ENCODE peak calls at places on chromosomes 13 and 19, in eight cellular contexts. G, J, L, X, D, S, W and C are unnamed samples.

GRCh38 chr19:40416918-40417713 is 3.9 kb upstream of the PRX start:
- DNase-seq in G (no peak), J (no peak), L (no peak), X (no peak), D (no peak), S (peak; percentile 86), W (no peak), C (no peak)

GRCh38 chr19:20664917-20665781 is 3.8 kb upstream of the ZNF626 start:
- DNase-seq in G (no peak), J (no peak), L (no peak), X (no peak), D (no peak), S (peak; percentile 74), W (no peak), C (peak; percentile 37)

GRCh38 chr13:81058211-81058915 is 717.4 kb upstream of the SPRY2 start:
- DNase-seq in G (no peak), J (no peak), L (no peak), X (no peak), D (no peak), S (no peak), W (no peak), C (no peak)

GRCh38 chr13:26541678-26542553 is 15.6 kb upstream of the WASF3 start:
- DNase-seq in G (no peak), J (no peak), L (no peak), X (no peak), D (no peak), S (no peak), W (no peak), C (no peak)

GRCh38 chr13:75754936-75755335 is 118.8 kb downstream of the LMO7 start:
- DNase-seq in G (no peak), J (no peak), L (no peak), X (no peak), D (no peak), S (no peak), W (no peak), C (no peak)

GRCh38 chr19:7973883-7974282 is 30.4 kb upstream of the TIMM44 start:
- DNase-seq in G (no peak), J (no peak), L (no peak), X (peak; percentile 36), D (no peak), S (peak; percentile 66), W (peak; percentile 22), C (no peak)

GRCh38 chr19:17289489-17289888 is 7.8 kb downstream of the ANKLE1 start:
- DNase-seq in G (no peak), J (no peak), L (peak; percentile 83), X (peak; percentile 21), D (no peak), S (peak; percentile 86), W (no peak), C (peak; percentile 91)

GRCh38 chr13:77980592-77980991 is 62.0 kb upstream of the EDNRB start:
- DNase-seq in G (no peak), J (no peak), L (no peak), X (no peak), D (peak; percentile 6), S (no peak), W (no peak), C (no peak)

GRCh38 chr19:18517606-18518005 is 4.3 kb downstream of the ELL start:
- DNase-seq in G (no peak), J (no peak), L (no peak), X (no peak), D (no peak), S (no peak), W (no peak), C (no peak)

GRCh38 chr19:48400018-48400742 is 6.7 kb downstream of the GRIN2D start:
- DNase-seq in G (no peak), J (peak; percentile 29), L (peak; percentile 62), X (no peak), D (no peak), S (no peak), W (no peak), C (peak; percentile 90)

GRCh38 chr13:97339019-97339988 is 94.7 kb upstream of the RAP2A start:
- DNase-seq in G (no peak), J (no peak), L (peak; percentile 82), X (peak; percentile 28), D (no peak), S (no peak), W (peak; percentile 42), C (no peak)

GRCh38 chr13:50357586-50358118 is 342.4 kb downstream of the KCNRG start:
- DNase-seq in G (no peak), J (peak; percentile 22), L (peak; percentile 60), X (no peak), D (peak; percentile 57), S (no peak), W (peak; percentile 18), C (no peak)

GRCh38 chr19:39409207-39409885 is 2.7 kb downstream of the ZFP36 start:
- DNase-seq in G (peak; percentile 74), J (peak; percentile 97), L (no peak), X (peak; percentile 79), D (peak; percentile 60), S (peak; percentile 98), W (no peak), C (peak; percentile 96)

GRCh38 chr13:35672611-35673010 is 196.1 kb upstream of the MAB21L1 start:
- DNase-seq in G (no peak), J (peak; percentile 88), L (peak; percentile 75), X (no peak), D (no peak), S (no peak), W (no peak), C (no peak)

GRCh38 chr19:41064974-41065569 is 23.2 kb upstream of the CYP2A13 start:
- DNase-seq in G (no peak), J (no peak), L (no peak), X (no peak), D (no peak), S (no peak), W (no peak), C (no peak)

GRCh38 chr13:41308241-41308640 is 2.8 kb upstream of the NAA16 start:
- DNase-seq in G (no peak), J (no peak), L (no peak), X (no peak), D (no peak), S (no peak), W (no peak), C (no peak)

GRCh38 chr13:88622362-88622973 is 951.3 kb downstream of the SLITRK5 start:
- DNase-seq in G (no peak), J (no peak), L (no peak), X (no peak), D (no peak), S (no peak), W (no peak), C (no peak)

GRCh38 chr13:112901951-112902651 is 66.9 kb upstream of the MCF2L start:
- DNase-seq in G (no peak), J (no peak), L (no peak), X (no peak), D (no peak), S (peak; percentile 74), W (no peak), C (peak; percentile 21)